ENCODE peak calls at places on chromosomes 16 and 17, in four cellular contexts. N, U, A and F are unnamed samples.

GRCh38 chr16:10001258-10001785 is 180.9 kb downstream of the GRIN2A start:
- DNase-seq in U (no peak), N (no peak), A (no peak), F (no peak)

GRCh38 chr17:73827627-73828241 is 183.5 kb upstream of the SDK2 start:
- DNase-seq in U (no peak), N (no peak), A (no peak), F (no peak)

GRCh38 chr16:10922328-10923145 is 19.7 kb downstream of the DEXI start:
- DNase-seq in N (no peak), U (peak), A (peak), F (no peak)

GRCh38 chr16:20884240-20884556 is 16.0 kb downstream of the DCUN1D3 start:
- DNase-seq in U (no peak), N (no peak), A (no peak), F (no peak)

GRCh38 chr17:2233441-2233947 is 70.1 kb downstream of the SMG6 start:
- DNase-seq in A (peak), N (no peak), U (peak), F (no peak)

GRCh38 chr17:17495448-17496188 is 577 bp downstream of the RASD1 start:
- DNase-seq in A (no peak), N (no peak), U (peak), F (peak)

GRCh38 chr17:40358323-40359038 is 6.1 kb downstream of the GJD3 start:
- DNase-seq in U (peak), N (peak), A (peak), F (peak)

GRCh38 chr16:69741951-69742904 is 12.5 kb downstream of the NOB1 start:
- DNase-seq in N (no peak), U (peak), A (no peak), F (no peak)

GRCh38 chr17:74953129-74953687 is 17.5 kb downstream of the OTOP3 start:
- DNase-seq in A (no peak), N (no peak), U (no peak), F (no peak)

DNA sequence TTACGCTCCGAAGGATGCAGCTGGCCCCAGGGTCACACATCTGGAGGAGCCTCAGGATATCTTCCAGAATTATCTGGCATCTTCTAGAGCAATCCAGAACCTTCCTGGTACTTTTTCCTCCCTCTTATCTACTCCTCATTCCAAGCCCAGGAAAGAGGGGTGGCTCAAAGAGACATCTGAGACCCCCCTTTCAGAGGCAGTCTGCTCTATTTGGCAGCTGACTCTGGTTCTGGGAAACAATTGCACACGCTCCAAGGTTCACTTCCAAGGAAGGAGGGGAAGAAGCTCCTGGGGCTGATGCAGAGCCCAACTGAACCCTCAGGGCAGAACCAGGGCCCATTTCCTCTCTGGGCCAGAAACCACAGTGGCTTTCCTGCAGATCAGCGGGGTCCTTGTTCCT is 14.9 kb downstream of the RBFOX3 start:
- DNase-seq in N (no peak), U (no peak), A (no peak), F (no peak)
- TF ChIP-seq CTCF in N (no peak), U (no peak), A (no peak), F (no peak)

GRCh38 chr17:27294689-27295630 is 1.0 kb downstream of the WSB1 start:
- DNase-seq in N (peak), U (no peak), A (no peak), F (peak)

GRCh38 chr17:27296427-27296979 is 2.6 kb downstream of the WSB1 start:
- DNase-seq in N (peak), U (no peak), A (no peak), F (no peak)

GRCh38 chr17:27293359-27293897 is 486 bp upstream of the WSB1 start:
- DNase-seq in A (no peak), U (no peak), N (no peak), F (no peak)

GRCh38 chr17:27295945-27296344 is 2.0 kb downstream of the WSB1 start:
- DNase-seq in N (no peak), A (no peak), U (no peak), F (no peak)

GRCh38 chr17:27293898-27294688 is at the start of gene WSB1:
- DNase-seq in U (peak), A (peak), N (peak), F (peak)
- TF ChIP-seq CTCF in U (no peak), A (no peak), N (no peak), F (no peak)

DNA sequence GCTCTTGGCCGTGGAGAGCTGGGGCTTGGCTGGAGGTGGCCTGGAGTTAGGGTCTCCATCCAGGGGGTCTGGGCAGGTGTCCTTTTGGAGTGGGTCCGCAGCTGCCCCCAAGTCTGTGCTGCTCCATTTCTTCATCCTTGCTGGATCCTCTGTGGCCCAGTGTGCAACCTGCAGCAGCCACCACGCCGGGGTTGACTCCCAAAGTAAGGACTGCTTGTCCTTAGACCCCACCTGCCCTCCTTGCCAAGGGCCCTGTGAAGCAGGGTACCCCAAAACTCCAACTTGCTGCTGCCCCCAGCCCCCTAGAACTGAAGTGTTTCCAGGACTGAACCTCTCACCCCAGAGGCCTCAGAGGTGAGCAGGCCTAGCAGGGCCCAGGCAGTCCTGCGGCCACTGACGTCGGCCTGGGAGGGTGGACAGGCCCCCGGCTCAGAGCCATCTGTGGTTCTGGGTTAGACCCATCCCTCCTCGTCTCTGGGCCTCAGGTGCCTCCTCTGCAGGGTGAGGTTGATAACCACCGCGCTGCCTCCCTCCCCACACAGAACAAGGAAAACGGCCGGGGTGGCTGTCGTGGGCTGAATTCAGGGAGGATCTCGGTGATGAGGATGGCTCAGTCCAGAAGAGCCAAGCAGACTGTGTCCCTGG is 16.9 kb downstream of the TRPV1 start:
- DNase-seq in U (no peak), A (no peak), N (no peak), F (no peak)
- TF ChIP-seq CTCF in U (no peak), A (no peak), N (no peak), F (no peak)

DNA sequence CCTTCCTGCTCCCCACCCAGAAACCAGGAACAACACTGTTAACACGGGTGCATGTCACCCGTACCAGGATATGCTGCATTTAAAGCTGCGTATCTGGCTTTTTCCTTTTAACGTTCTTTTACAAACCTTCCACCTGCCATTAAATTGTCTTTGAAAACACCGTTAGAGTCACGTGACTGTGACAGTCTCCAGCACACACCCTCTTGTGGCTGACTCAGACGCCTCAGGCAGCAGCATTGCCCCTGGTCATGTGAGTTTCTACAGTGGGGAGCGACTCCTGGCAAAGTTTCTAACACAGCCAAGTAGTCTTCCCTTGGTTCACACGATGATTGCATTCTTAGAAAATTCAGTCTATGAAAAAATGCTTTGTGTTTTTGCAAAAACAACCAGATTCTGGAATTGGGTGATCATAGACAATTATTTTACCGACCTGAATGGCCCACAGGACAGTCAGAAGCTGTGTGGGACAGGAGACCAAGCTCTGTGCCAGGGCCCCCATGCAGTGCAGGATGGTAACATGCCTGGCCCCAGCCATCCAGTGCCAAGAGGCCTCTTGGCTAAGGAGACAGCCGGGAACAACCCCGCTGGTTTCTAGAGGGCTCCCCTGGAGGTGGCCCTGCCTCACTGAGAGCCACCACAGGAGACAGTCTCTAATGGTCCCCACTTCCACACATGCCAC is 199.1 kb downstream of the KATNIP start:
- DNase-seq in U (no peak), N (peak), A (no peak), F (no peak)
- TF ChIP-seq CTCF in U (no peak), N (no peak), A (no peak), F (peak)

GRCh38 chr17:77366558-77367245 is 225.9 kb downstream of the SEC14L1 start:
- DNase-seq in N (no peak), U (no peak), A (no peak), F (no peak)
- TF ChIP-seq CTCF in N (no peak), U (no peak), A (no peak), F (no peak)

GRCh38 chr17:82917656-82918345 is 78.0 kb upstream of the ZNF750 start:
- DNase-seq in U (no peak), N (no peak), A (no peak), F (peak)
- TF ChIP-seq CTCF in U (no peak), N (peak), A (peak), F (peak)

GRCh38 chr17:8119575-8120519 is 1.5 kb upstream of the ALOXE3 start:
- DNase-seq in U (peak), N (no peak), A (no peak), F (peak)

GRCh38 chr17:8116779-8117178 is 1.5 kb downstream of the ALOXE3 start:
- DNase-seq in A (no peak), U (no peak), N (no peak), F (no peak)

GRCh38 chr17:8118769-8119574 is 658 bp upstream of the ALOXE3 start:
- DNase-seq in U (peak), A (peak), N (peak), F (peak)

GRCh38 chr17:8117980-8118768 is at the start of gene ALOXE3:
- DNase-seq in A (no peak), U (no peak), N (peak), F (peak)

GRCh38 chr17:8117367-8117979 is 841 bp downstream of the ALOXE3 start:
- DNase-seq in A (no peak), U (no peak), N (no peak), F (no peak)
- TF ChIP-seq CTCF in A (no peak), U (no peak), N (no peak), F (no peak)

GRCh38 chr17:41785091-41785875 is 1.2 kb downstream of the JUP start:
- DNase-seq in U (no peak), N (peak), A (no peak), F (no peak)

GRCh38 chr17:41787021-41787418 is 509 bp upstream of the JUP start:
- DNase-seq in U (no peak), N (no peak), A (no peak), F (no peak)

GRCh38 chr17:41784207-41784744 is 2.2 kb downstream of the JUP start:
- DNase-seq in N (peak), A (no peak), U (peak), F (no peak)

GRCh38 chr17:41785876-41786226 is 660 bp downstream of the JUP start:
- DNase-seq in A (no peak), U (peak), N (peak), F (no peak)

GRCh38 chr17:41786227-41787020 is at the start of gene JUP:
- DNase-seq in A (peak), U (peak), N (peak), F (peak)
- TF ChIP-seq CTCF in A (peak), U (peak), N (peak), F (peak)